ENCODE peak calls at places on chromosomes 12 and 14, in ten cellular contexts. One of them, this sample, is unnamed.

GRCh38 chr12:48015954-48016353 is 11.7 kb upstream of the COL2A1 start:
- DNase-seq in endothelial cell: no peak
- DNase-seq in NCI-H1436: no peak
- DNase-seq in amniotic stem cell: no peak
- DNase-seq in Caki2: peak
- DNase-seq in kidney glomerular epithelial cell: no peak
- DNase-seq in GM23248: no peak
- DNase-seq in T-cell: no peak
- DNase-seq in activated CD4-positive, alpha-beta T cell treated with anti-CD3 and anti-CD28 coated beads for 1 hour: no peak
- DNase-seq in AG09309: no peak
- DNase-seq in this sample: no peak

GRCh38 chr14:37864861-37865718 is 269.7 kb downstream of the TTC6 start:
- DNase-seq in GM23248: peak
- DNase-seq in Caki2: no peak
- DNase-seq in NCI-H1436: no peak
- DNase-seq in kidney glomerular epithelial cell: no peak
- DNase-seq in activated CD4-positive, alpha-beta T cell treated with anti-CD3 and anti-CD28 coated beads for 1 hour: no peak
- DNase-seq in T-cell: no peak
- DNase-seq in amniotic stem cell: no peak
- DNase-seq in AG09309: peak
- DNase-seq in endothelial cell: no peak
- DNase-seq in this sample: no peak

GRCh38 chr12:28652239-28652638 is 462.0 kb downstream of the CCDC91 start:
- DNase-seq in Caki2: no peak
- DNase-seq in amniotic stem cell: no peak
- DNase-seq in activated CD4-positive, alpha-beta T cell treated with anti-CD3 and anti-CD28 coated beads for 1 hour: no peak
- DNase-seq in T-cell: no peak
- DNase-seq in NCI-H1436: no peak
- DNase-seq in GM23248: no peak
- DNase-seq in kidney glomerular epithelial cell: no peak
- DNase-seq in AG09309: no peak
- DNase-seq in endothelial cell: no peak
- DNase-seq in this sample: no peak

GRCh38 chr14:38527502-38527878 is 271.6 kb upstream of the CLEC14A start:
- DNase-seq in AG09309: no peak
- DNase-seq in Caki2: no peak
- DNase-seq in T-cell: no peak
- DNase-seq in NCI-H1436: no peak
- DNase-seq in kidney glomerular epithelial cell: no peak
- DNase-seq in amniotic stem cell: no peak
- DNase-seq in endothelial cell: no peak
- DNase-seq in GM23248: no peak
- DNase-seq in activated CD4-positive, alpha-beta T cell treated with anti-CD3 and anti-CD28 coated beads for 1 hour: no peak
- DNase-seq in this sample: no peak

GRCh38 chr14:103527408-103528157 is 1.4 kb upstream of the TRMT61A start:
- DNase-seq in endothelial cell: no peak
- DNase-seq in activated CD4-positive, alpha-beta T cell treated with anti-CD3 and anti-CD28 coated beads for 1 hour: no peak
- DNase-seq in NCI-H1436: peak
- DNase-seq in kidney glomerular epithelial cell: no peak
- DNase-seq in amniotic stem cell: no peak
- DNase-seq in AG09309: no peak
- DNase-seq in T-cell: no peak
- DNase-seq in Caki2: no peak
- DNase-seq in GM23248: peak
- DNase-seq in this sample: no peak

GRCh38 chr12:92478692-92479091 is 224.1 kb upstream of the PLEKHG7 start:
- DNase-seq in endothelial cell: no peak
- DNase-seq in T-cell: no peak
- DNase-seq in kidney glomerular epithelial cell: no peak
- DNase-seq in Caki2: no peak
- DNase-seq in amniotic stem cell: no peak
- DNase-seq in GM23248: no peak
- DNase-seq in activated CD4-positive, alpha-beta T cell treated with anti-CD3 and anti-CD28 coated beads for 1 hour: no peak
- DNase-seq in AG09309: no peak
- DNase-seq in NCI-H1436: no peak
- DNase-seq in this sample: no peak

GRCh38 chr14:105053421-105053820 is 11.8 kb downstream of the GPR132 start:
- DNase-seq in GM23248: no peak
- DNase-seq in AG09309: no peak
- DNase-seq in endothelial cell: no peak
- DNase-seq in kidney glomerular epithelial cell: no peak
- DNase-seq in T-cell: no peak
- DNase-seq in Caki2: no peak
- DNase-seq in amniotic stem cell: no peak
- DNase-seq in activated CD4-positive, alpha-beta T cell treated with anti-CD3 and anti-CD28 coated beads for 1 hour: no peak
- DNase-seq in NCI-H1436: no peak
- DNase-seq in this sample: no peak

GRCh38 chr14:69996197-69996596 is 117.0 kb downstream of the SMOC1 start:
- DNase-seq in T-cell: no peak
- DNase-seq in AG09309: no peak
- DNase-seq in GM23248: peak
- DNase-seq in activated CD4-positive, alpha-beta T cell treated with anti-CD3 and anti-CD28 coated beads for 1 hour: no peak
- DNase-seq in amniotic stem cell: no peak
- DNase-seq in kidney glomerular epithelial cell: peak
- DNase-seq in Caki2: peak
- DNase-seq in NCI-H1436: no peak
- DNase-seq in endothelial cell: no peak
- DNase-seq in this sample: no peak

GRCh38 chr12:104673294-104674062 is 216.7 kb downstream of the CHST11 start:
- DNase-seq in NCI-H1436: no peak
- DNase-seq in amniotic stem cell: no peak
- DNase-seq in activated CD4-positive, alpha-beta T cell treated with anti-CD3 and anti-CD28 coated beads for 1 hour: no peak
- DNase-seq in endothelial cell: no peak
- DNase-seq in GM23248: peak
- DNase-seq in AG09309: peak
- DNase-seq in Caki2: no peak
- DNase-seq in T-cell: no peak
- DNase-seq in kidney glomerular epithelial cell: no peak
- DNase-seq in this sample: no peak

GRCh38 chr12:39805651-39806050 is 186.0 kb upstream of the ABCD2 start:
- DNase-seq in AG09309: no peak
- DNase-seq in activated CD4-positive, alpha-beta T cell treated with anti-CD3 and anti-CD28 coated beads for 1 hour: no peak
- DNase-seq in Caki2: no peak
- DNase-seq in NCI-H1436: no peak
- DNase-seq in amniotic stem cell: no peak
- DNase-seq in GM23248: no peak
- DNase-seq in endothelial cell: no peak
- DNase-seq in kidney glomerular epithelial cell: no peak
- DNase-seq in T-cell: no peak
- DNase-seq in this sample: no peak